ENCODE peak calls at places on chromosomes 16 and 17, in five cellular contexts. L, R, P, Z and X are unnamed samples.

GRCh38 chr17:49104511-49105074 is 28.0 kb upstream of the B4GALNT2 start:
- DNase-seq in L (no peak), R (no peak), P (no peak), Z (peak; percentile 39), X (no peak)

GRCh38 chr16:78364501-78364900 is 265.0 kb downstream of the WWOX start:
- DNase-seq in L (no peak), R (no peak), P (no peak), Z (no peak), X (no peak)

GRCh38 chr17:46124695-46125592 is 68.3 kb downstream of the KANSL1 start:
- DNase-seq in L (no peak), R (no peak), P (no peak), Z (no peak), X (no peak)

GRCh38 chr16:12900599-12901203 is 697 bp upstream of the SHISA9 start:
- DNase-seq in L (no peak), R (no peak), P (no peak), Z (no peak), X (no peak)

GRCh38 chr16:52756812-52757517 is 210.0 kb upstream of the TOX3 start:
- DNase-seq in L (no peak), R (no peak), P (no peak), Z (no peak), X (no peak)

GRCh38 chr17:8005951-8006730 is 3.7 kb downstream of the GUCY2D start:
- DNase-seq in L (no peak), R (no peak), P (no peak), Z (no peak), X (no peak)

GRCh38 chr17:18235743-18236256 is 10.4 kb downstream of the LLGL1 start:
- DNase-seq in L (no peak), R (no peak), P (no peak), Z (peak; percentile 80), X (no peak)

GRCh38 chr16:8607214-8607613 is 14.3 kb upstream of the METTL22 start:
- DNase-seq in L (no peak), R (no peak), P (no peak), Z (no peak), X (no peak)

GRCh38 chr17:65154770-65155589 is 17.8 kb downstream of the RGS9 start:
- DNase-seq in L (no peak), R (peak; percentile 24), P (no peak), Z (peak; percentile 26), X (no peak)

GRCh38 chr16:3576211-3576610 is 992 bp downstream of the NLRC3 start:
- DNase-seq in L (no peak), R (no peak), P (no peak), Z (no peak), X (no peak)

GRCh38 chr17:81814748-81815645 is 11.0 kb downstream of the GCGR start:
- DNase-seq in L (no peak), R (no peak), P (no peak), Z (no peak), X (no peak)

GRCh38 chr17:1733047-1733357 is 8.5 kb downstream of the WDR81 start:
- DNase-seq in L (no peak), R (no peak), P (no peak), Z (no peak), X (no peak)

GRCh38 chr16:27695161-27695560 is 145.2 kb downstream of the KATNIP start:
- DNase-seq in L (no peak), R (no peak), P (no peak), Z (no peak), X (no peak)

GRCh38 chr16:27700596-27700995 is 150.7 kb downstream of the KATNIP start:
- DNase-seq in L (no peak), R (no peak), P (peak; percentile 44), Z (no peak), X (no peak)

GRCh38 chr16:27699540-27699939 is 149.6 kb downstream of the KATNIP start:
- DNase-seq in L (no peak), R (no peak), P (no peak), Z (no peak), X (no peak)

GRCh38 chr16:27698746-27699145 is 148.8 kb downstream of the KATNIP start:
- DNase-seq in L (no peak), R (no peak), P (no peak), Z (no peak), X (no peak)

GRCh38 chr16:27698266-27698665 is 148.3 kb downstream of the KATNIP start:
- DNase-seq in L (no peak), R (no peak), P (no peak), Z (no peak), X (no peak)
- TF ChIP-seq CTCF in L (peak; percentile 20), R (peak; percentile 23), P (no peak), Z (peak; percentile 35), X (peak; percentile 57)

GRCh38 chr17:27407916-27408846 is 48.1 kb upstream of the KSR1 start:
- DNase-seq in L (no peak), R (peak; percentile 40), P (no peak), Z (peak; percentile 57), X (no peak)
- TF ChIP-seq CTCF in L (no peak), R (no peak), P (no peak), Z (no peak), X (no peak)

GRCh38 chr17:4258867-4259266 is 4.9 kb downstream of the ANKFY1 start:
- DNase-seq in L (no peak), R (no peak), P (no peak), Z (no peak), X (no peak)
- TF ChIP-seq CTCF in L (no peak), R (no peak), P (no peak), Z (no peak), X (no peak)

GRCh38 chr17:78446833-78447232 is 68.4 kb downstream of the PGS1 start:
- DNase-seq in L (no peak), R (no peak), P (no peak), Z (no peak), X (no peak)

GRCh38 chr17:78444392-78444791 is 65.9 kb downstream of the PGS1 start:
- DNase-seq in L (no peak), R (no peak), P (no peak), Z (no peak), X (no peak)

GRCh38 chr17:78449983-78450382 is 71.5 kb downstream of the PGS1 start:
- DNase-seq in L (no peak), R (no peak), P (no peak), Z (no peak), X (no peak)

GRCh38 chr17:78450696-78451344 is 72.4 kb downstream of the PGS1 start:
- DNase-seq in L (no peak), R (no peak), P (no peak), Z (no peak), X (no peak)

GRCh38 chr17:78448356-78448993 is 70.0 kb downstream of the PGS1 start:
- DNase-seq in L (no peak), R (no peak), P (no peak), Z (no peak), X (no peak)
- TF ChIP-seq CTCF in L (no peak), R (no peak), P (no peak), Z (peak; percentile 17), X (peak; percentile 35)

DNA sequence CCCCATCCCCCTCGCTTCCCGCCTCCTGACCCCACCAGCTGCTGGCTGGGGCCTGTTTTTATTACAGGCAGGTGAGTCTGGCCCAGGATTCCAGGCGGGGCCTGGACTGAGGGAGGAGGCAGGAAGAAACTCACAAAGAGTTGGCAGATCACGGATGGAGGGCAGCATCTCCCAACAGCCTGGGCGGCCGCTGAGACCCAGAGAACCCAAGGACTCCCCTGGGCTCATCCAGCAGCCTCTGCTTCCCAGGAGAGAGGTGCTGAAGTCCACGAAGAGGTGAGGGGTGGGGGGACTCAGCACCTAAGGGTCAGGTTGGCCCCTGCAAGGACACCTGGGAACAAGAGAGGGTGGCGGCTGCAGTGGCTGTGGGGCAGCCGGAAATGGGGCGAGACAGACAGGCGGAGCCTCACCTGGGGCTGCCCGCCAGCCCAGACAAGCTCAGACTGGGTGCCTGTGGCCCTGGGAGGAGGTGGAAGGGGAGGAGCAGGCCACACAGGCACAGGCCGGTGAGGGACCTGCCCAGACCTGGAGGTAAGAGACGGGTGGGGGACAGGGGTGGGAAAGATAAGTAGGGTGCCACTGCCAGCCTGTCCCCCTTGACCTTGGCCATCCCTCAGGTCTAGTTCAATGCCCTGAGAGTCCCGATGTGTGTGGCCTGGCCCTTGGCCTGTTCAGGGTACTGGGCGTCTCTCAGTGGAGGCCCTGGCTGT is 8.7 kb upstream of the ADGRG1 start:
- DNase-seq in L (no peak), R (no peak), P (no peak), Z (no peak), X (no peak)
- TF ChIP-seq CTCF in L (no peak), R (no peak), P (no peak), Z (no peak), X (no peak)

GRCh38 chr17:17035490-17035889 is 6.8 kb upstream of the MPRIP start:
- DNase-seq in L (no peak), R (no peak), P (peak; percentile 19), Z (no peak), X (no peak)
- TF ChIP-seq CTCF in L (no peak), R (no peak), P (no peak), Z (no peak), X (no peak)